ENCODE peak calls at places on chromosome 11, in five cellular contexts. One of them, this sample, is unnamed.

GRCh38 chr11:102109896-102110760 is at the start of gene YAP1:
- DNase-seq in lower leg skin: peak
- DNase-seq in 8988T: peak
- DNase-seq in LHCN-M2: peak
- DNase-seq in non-pigmented ciliary epithelial cell: no peak
- DNase-seq in this sample: peak

GRCh38 chr11:69186316-69187266 is 30.9 kb downstream of the SMIM38 start:
- DNase-seq in lower leg skin: no peak
- DNase-seq in 8988T: no peak
- DNase-seq in LHCN-M2: no peak
- DNase-seq in non-pigmented ciliary epithelial cell: no peak
- DNase-seq in this sample: no peak

GRCh38 chr11:113862430-113862829 is 12.9 kb downstream of the USP28 start:
- DNase-seq in lower leg skin: no peak
- DNase-seq in 8988T: peak
- DNase-seq in LHCN-M2: peak
- DNase-seq in non-pigmented ciliary epithelial cell: peak
- DNase-seq in this sample: no peak

GRCh38 chr11:134882141-134882540 is 470.1 kb upstream of the B3GAT1 start:
- DNase-seq in lower leg skin: no peak
- DNase-seq in 8988T: no peak
- DNase-seq in LHCN-M2: no peak
- DNase-seq in non-pigmented ciliary epithelial cell: no peak
- DNase-seq in this sample: no peak

GRCh38 chr11:9664276-9665171 is 647 bp downstream of the SWAP70 start:
- DNase-seq in lower leg skin: peak
- DNase-seq in 8988T: peak
- DNase-seq in LHCN-M2: peak
- DNase-seq in non-pigmented ciliary epithelial cell: no peak
- DNase-seq in this sample: peak

GRCh38 chr11:35799655-35800054 is 137.1 kb downstream of the TRIM44 start:
- DNase-seq in lower leg skin: no peak
- DNase-seq in 8988T: no peak
- DNase-seq in LHCN-M2: no peak
- DNase-seq in non-pigmented ciliary epithelial cell: no peak
- DNase-seq in this sample: no peak

GRCh38 chr11:57649826-57650738 is at the start of gene YPEL4:
- DNase-seq in lower leg skin: peak
- DNase-seq in 8988T: no peak
- DNase-seq in LHCN-M2: peak
- DNase-seq in non-pigmented ciliary epithelial cell: no peak
- DNase-seq in this sample: peak

GRCh38 chr11:108037211-108037610 is 28.5 kb downstream of the CUL5 start:
- DNase-seq in lower leg skin: no peak
- DNase-seq in 8988T: no peak
- DNase-seq in LHCN-M2: no peak
- DNase-seq in non-pigmented ciliary epithelial cell: no peak
- DNase-seq in this sample: no peak

GRCh38 chr11:48052183-48053040 is 72.1 kb downstream of the PTPRJ start:
- DNase-seq in lower leg skin: no peak
- DNase-seq in 8988T: no peak
- DNase-seq in LHCN-M2: no peak
- DNase-seq in non-pigmented ciliary epithelial cell: peak
- DNase-seq in this sample: no peak

GRCh38 chr11:122556605-122557004 is 98.9 kb upstream of the UBASH3B start:
- DNase-seq in lower leg skin: no peak
- DNase-seq in 8988T: no peak
- DNase-seq in LHCN-M2: no peak
- DNase-seq in non-pigmented ciliary epithelial cell: no peak
- DNase-seq in this sample: no peak

GRCh38 chr11:123195182-123196059 is at the start of gene CLMP:
- DNase-seq in lower leg skin: peak
- DNase-seq in 8988T: no peak
- DNase-seq in LHCN-M2: peak
- DNase-seq in non-pigmented ciliary epithelial cell: no peak
- DNase-seq in this sample: peak

GRCh38 chr11:108873938-108874337 is 209.1 kb downstream of the DDX10 start:
- DNase-seq in lower leg skin: no peak
- DNase-seq in 8988T: no peak
- DNase-seq in LHCN-M2: peak
- DNase-seq in non-pigmented ciliary epithelial cell: no peak
- DNase-seq in this sample: no peak

GRCh38 chr11:17743026-17743807 is 8.6 kb downstream of the KCNC1 start:
- DNase-seq in lower leg skin: no peak
- DNase-seq in 8988T: no peak
- DNase-seq in LHCN-M2: no peak
- DNase-seq in non-pigmented ciliary epithelial cell: no peak
- DNase-seq in this sample: no peak

This sample was measured in left ventricle myocardium inferior.